ENCODE peak calls at places on chromosomes 16 and 17, in seven cellular contexts. X is tibial artery; J is aorta; O is IMR-90; Y is thoracic aorta; T is AG04450; Q is naive thymus-derived CD4-positive, alpha-beta T cell. V is an unnamed sample.

GRCh38 chr17:58327363-58328194 is 1.0 kb downstream of the TSPOAP1 start:
- DNase-seq in X (no peak), J (no peak), O (no peak), Y (no peak), T (no peak), Q (no peak), V (no peak)

GRCh38 chr17:45266372-45266926 is 4.6 kb upstream of the SPATA32 start:
- DNase-seq in X (no peak), J (no peak), O (no peak), Y (no peak), T (no peak), Q (no peak), V (no peak)

GRCh38 chr16:8622315-8622656 is 788 bp downstream of the METTL22 start:
- DNase-seq in X (no peak), J (no peak), O (no peak), Y (no peak), T (no peak), Q (no peak), V (no peak)

GRCh38 chr17:76845524-76845923 is 22.7 kb upstream of the MGAT5B start:
- DNase-seq in X (no peak), J (no peak), O (peak), Y (no peak), T (no peak), Q (no peak), V (no peak)

GRCh38 chr17:36934759-36935630 is 2.3 kb upstream of the LHX1 start:
- DNase-seq in X (no peak), J (no peak), O (no peak), Y (no peak), T (no peak), Q (peak), V (no peak)

GRCh38 chr17:4483012-4483840 is 15.5 kb upstream of the SPNS2 start:
- DNase-seq in X (no peak), J (no peak), O (no peak), Y (no peak), T (no peak), Q (no peak), V (no peak)

GRCh38 chr17:60439501-60439900 is 17.2 kb downstream of the CHCT1 start:
- DNase-seq in X (no peak), J (no peak), O (peak), Y (no peak), T (no peak), Q (no peak), V (no peak)

GRCh38 chr17:40903129-40903847 is 18.2 kb upstream of the KRT20 start:
- DNase-seq in X (no peak), J (no peak), O (peak), Y (no peak), T (no peak), Q (no peak), V (no peak)

GRCh38 chr17:31815212-31815611 is 43.8 kb downstream of the COPRS start:
- DNase-seq in X (no peak), J (no peak), O (no peak), Y (no peak), T (no peak), Q (no peak), V (no peak)

GRCh38 chr17:60075981-60076380 is 2.7 kb downstream of the HEATR6 start:
- DNase-seq in X (no peak), J (no peak), O (no peak), Y (no peak), T (no peak), Q (no peak), V (no peak)

GRCh38 chr17:3754458-3755334 is 31.0 kb downstream of the HASPIN start:
- DNase-seq in X (no peak), J (no peak), O (no peak), Y (no peak), T (no peak), Q (peak), V (no peak)

GRCh38 chr17:35161281-35161761 is 13.7 kb downstream of the UNC45B start:
- DNase-seq in X (peak), J (no peak), O (no peak), Y (no peak), T (no peak), Q (no peak), V (no peak)

GRCh38 chr16:85120006-85120340 is 7.7 kb upstream of the CIBAR2 start:
- DNase-seq in X (no peak), J (no peak), O (no peak), Y (no peak), T (no peak), Q (no peak), V (no peak)

GRCh38 chr16:87393680-87394055 is 1.5 kb downstream of the MAP1LC3B start:
- DNase-seq in X (no peak), J (no peak), O (no peak), Y (no peak), T (no peak), Q (no peak), V (no peak)

GRCh38 chr17:36034127-36034526 is 16.4 kb upstream of the CCL23 start:
- DNase-seq in X (no peak), J (no peak), O (no peak), Y (no peak), T (no peak), Q (no peak), V (no peak)

GRCh38 chr17:51617876-51618455 is 357.6 kb downstream of the UTP18 start:
- DNase-seq in X (no peak), J (no peak), O (no peak), Y (no peak), T (no peak), Q (no peak), V (no peak)

GRCh38 chr17:57724038-57724728 is 20.9 kb downstream of the CCDC182 start:
- DNase-seq in X (no peak), J (no peak), O (no peak), Y (no peak), T (no peak), Q (no peak), V (no peak)

GRCh38 chr17:49926886-49927285 is 42.1 kb upstream of the DLX4 start:
- DNase-seq in X (peak), J (peak), O (no peak), Y (no peak), T (no peak), Q (no peak), V (no peak)

GRCh38 chr16:1887711-1888354 is 15.9 kb upstream of the MEIOB start:
- DNase-seq in X (no peak), J (no peak), O (no peak), Y (no peak), T (no peak), Q (no peak), V (no peak)

GRCh38 chr16:21523411-21524067 is 75.8 kb upstream of the METTL9 start:
- DNase-seq in X (no peak), J (no peak), O (no peak), Y (no peak), T (no peak), Q (no peak), V (no peak)

GRCh38 chr16:76729525-76729924 is 452.3 kb downstream of the CNTNAP4 start:
- DNase-seq in X (no peak), J (no peak), O (no peak), Y (no peak), T (no peak), Q (no peak), V (no peak)

GRCh38 chr17:64608571-64608981 is 53.5 kb downstream of the SMURF2 start:
- DNase-seq in X (no peak), J (no peak), O (peak), Y (no peak), T (no peak), Q (no peak), V (no peak)

GRCh38 chr16:58114827-58115825 is 14.1 kb downstream of the CFAP20 start:
- DNase-seq in X (no peak), J (no peak), O (peak), Y (no peak), T (peak), Q (no peak), V (no peak)

GRCh38 chr17:65783845-65784334 is 222.4 kb upstream of the AXIN2 start:
- DNase-seq in X (no peak), J (no peak), O (peak), Y (no peak), T (peak), Q (no peak), V (no peak)

GRCh38 chr17:57853695-57854094 is 3.9 kb upstream of the MRPS23 start:
- DNase-seq in X (peak), J (no peak), O (no peak), Y (peak), T (no peak), Q (no peak), V (no peak)

GRCh38 chr17:59870482-59870881 is 22.3 kb downstream of the TUBD1 start:
- DNase-seq in X (peak), J (no peak), O (no peak), Y (no peak), T (no peak), Q (no peak), V (no peak)

GRCh38 chr16:77898671-77899211 is 110.4 kb downstream of the VAT1L start:
- DNase-seq in X (no peak), J (no peak), O (peak), Y (no peak), T (peak), Q (no peak), V (no peak)

GRCh38 chr17:49557204-49558024 is 18.3 kb upstream of the NXPH3 start:
- DNase-seq in X (peak), J (peak), O (peak), Y (no peak), T (no peak), Q (no peak), V (peak)

DNA sequence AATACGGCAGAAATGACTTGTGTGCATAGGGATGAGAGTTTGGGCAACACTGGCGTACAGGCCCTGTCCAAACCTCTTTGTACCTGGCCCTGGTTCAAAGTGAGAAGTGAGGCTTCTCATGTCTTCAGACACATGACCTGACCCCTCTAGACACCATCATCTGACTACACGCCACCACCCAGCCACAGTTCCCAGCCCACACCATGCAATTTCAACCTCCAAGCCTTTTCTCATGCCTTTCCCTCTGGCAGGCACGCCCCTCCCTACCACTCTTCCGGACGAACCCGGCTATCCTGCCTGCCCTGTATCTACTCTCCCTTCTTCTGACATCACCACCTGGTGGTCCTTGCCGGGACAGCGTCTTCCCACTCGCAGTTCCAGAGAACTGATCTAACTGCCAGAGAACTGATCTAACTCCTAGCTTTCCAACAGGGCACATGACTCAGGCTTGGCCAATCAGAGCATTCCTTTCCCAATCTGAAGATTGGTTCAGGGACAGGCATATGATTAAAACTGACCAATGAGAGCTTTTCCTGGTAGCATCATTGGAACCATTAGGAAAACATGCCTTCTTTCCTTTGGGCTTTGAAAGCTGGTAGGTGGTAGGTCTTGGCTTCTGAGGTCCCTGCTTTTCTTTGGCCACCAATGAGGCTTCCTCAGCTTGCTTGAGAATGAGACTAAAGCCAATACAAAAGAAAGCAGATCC is 27.0 kb upstream of the IL21R start:
- DNase-seq in X (peak), J (peak), O (peak), Y (peak), T (peak), Q (no peak), V (peak)
- H3K27ac ChIP-seq in X (no peak), J (no peak), O (no peak), Y (peak), T (peak), Q (peak), V (peak)

GRCh38 chr16:66521951-66522771 is 27.8 kb downstream of the TK2 start:
- DNase-seq in X (no peak), J (peak), O (peak), Y (no peak), T (no peak), Q (no peak), V (no peak)
- H3K27ac ChIP-seq in X (peak), J (peak), O (peak), Y (peak), T (peak), Q (no peak), V (peak)

GRCh38 chr16:726438-727290 is at the start of the genes CCDC78 and HAGHL:
- DNase-seq in X (no peak), J (peak), O (peak), Y (no peak), T (no peak), Q (no peak), V (peak)
- H3K27ac ChIP-seq in X (no peak), J (no peak), O (peak), Y (no peak), T (peak), Q (peak), V (peak)

GRCh38 chr17:81341347-81342061 is 46.4 kb upstream of the SLC38A10 start:
- DNase-seq in X (no peak), J (no peak), O (no peak), Y (no peak), T (no peak), Q (no peak), V (no peak)
- H3K27ac ChIP-seq in X (peak), J (no peak), O (peak), Y (peak), T (peak), Q (no peak), V (peak)

V was measured in caudate nucleus.